ENCODE peak calls at places on chromosomes 12 and 14, in five cellular contexts. M, Q, A, B and W are unnamed samples.

GRCh38 chr12:7555752-7556151 is 52.2 kb upstream of the CD163 start:
- DNase-seq in M (no peak), Q (no peak), A (no peak), B (no peak), W (no peak)

GRCh38 chr12:58523360-58523759 is 396.9 kb downstream of the LRIG3 start:
- DNase-seq in M (no peak), Q (no peak), A (no peak), B (no peak), W (no peak)

GRCh38 chr14:63470877-63471565 is 72.2 kb downstream of the PPP2R5E start:
- DNase-seq in M (no peak), Q (no peak), A (no peak), B (no peak), W (no peak)

GRCh38 chr14:61838661-61839060 is 76.4 kb downstream of the SNAPC1 start:
- DNase-seq in M (no peak), Q (no peak), A (no peak), B (no peak), W (no peak)

GRCh38 chr14:65002586-65003210 is 16.0 kb downstream of the FNTB start:
- DNase-seq in M (no peak), Q (no peak), A (no peak), B (no peak), W (no peak)

GRCh38 chr12:69275471-69275891 is 36.1 kb downstream of the CPSF6 start:
- DNase-seq in M (no peak), Q (no peak), A (no peak), B (no peak), W (no peak)

GRCh38 chr12:121657305-121658008 is 12.0 kb downstream of the MORN3 start:
- DNase-seq in M (no peak), Q (no peak), A (no peak), B (peak; percentile 68), W (no peak)

GRCh38 chr14:74324945-74325361 is 22.2 kb upstream of the ABCD4 start:
- DNase-seq in M (no peak), Q (no peak), A (no peak), B (peak; percentile 38), W (no peak)

GRCh38 chr12:15214851-15215601 is 6.2 kb downstream of the RERG start:
- DNase-seq in M (no peak), Q (no peak), A (no peak), B (no peak), W (no peak)

GRCh38 chr12:26937863-26938659 is at the start of the genes FGFR1OP2 and INTS13:
- DNase-seq in M (peak; percentile 92), Q (peak; percentile 96), A (peak; percentile 99), B (peak; percentile 100), W (peak; percentile 98)

GRCh38 chr12:24373004-24373403 is 423.5 kb upstream of the SOX5 start:
- DNase-seq in M (no peak), Q (no peak), A (no peak), B (no peak), W (no peak)